ENCODE peak calls at places on chromosomes 11 and 22, in eight cellular contexts. One of them, this sample, is unnamed.

GRCh38 chr22:25780673-25781072 is 38.7 kb downstream of the MYO18B start:
- DNase-seq in cardiac muscle cell: peak; percentile 23
- DNase-seq in CD8-positive, alpha-beta T cell: no peak
- DNase-seq in AG04450: no peak
- DNase-seq in fibroblast of lung: no peak
- DNase-seq in psoas muscle: no peak
- DNase-seq in adrenal gland: no peak
- DNase-seq in fibroblast of the aortic adventitia: no peak
- DNase-seq in this sample: no peak

GRCh38 chr11:92240946-92241345 is 16.3 kb downstream of the FAT3 start:
- DNase-seq in CD8-positive, alpha-beta T cell: no peak
- DNase-seq in fibroblast of the aortic adventitia: no peak
- DNase-seq in adrenal gland: no peak
- DNase-seq in psoas muscle: no peak
- DNase-seq in AG04450: no peak
- DNase-seq in fibroblast of lung: no peak
- DNase-seq in cardiac muscle cell: no peak
- DNase-seq in this sample: no peak

GRCh38 chr11:3199537-3200295 is 18.9 kb downstream of the MRGPRG start:
- DNase-seq in adrenal gland: no peak
- DNase-seq in fibroblast of lung: no peak
- DNase-seq in CD8-positive, alpha-beta T cell: no peak
- DNase-seq in cardiac muscle cell: no peak
- DNase-seq in fibroblast of the aortic adventitia: no peak
- DNase-seq in psoas muscle: no peak
- DNase-seq in AG04450: no peak
- DNase-seq in this sample: no peak

GRCh38 chr11:116109228-116109627 is 605.0 kb upstream of the CADM1 start:
- DNase-seq in fibroblast of the aortic adventitia: no peak
- DNase-seq in adrenal gland: peak; percentile 39
- DNase-seq in CD8-positive, alpha-beta T cell: no peak
- DNase-seq in cardiac muscle cell: no peak
- DNase-seq in AG04450: no peak
- DNase-seq in fibroblast of lung: peak; percentile 33
- DNase-seq in psoas muscle: no peak
- DNase-seq in this sample: peak; percentile 4

GRCh38 chr22:17518379-17518778 is 44.9 kb upstream of the SLC25A18 start:
- DNase-seq in fibroblast of the aortic adventitia: no peak
- DNase-seq in CD8-positive, alpha-beta T cell: no peak
- DNase-seq in adrenal gland: no peak
- DNase-seq in fibroblast of lung: no peak
- DNase-seq in psoas muscle: no peak
- DNase-seq in AG04450: no peak
- DNase-seq in cardiac muscle cell: no peak
- DNase-seq in this sample: no peak

GRCh38 chr11:133930767-133931448 is 25.9 kb downstream of the IGSF9B start:
- DNase-seq in adrenal gland: no peak
- DNase-seq in fibroblast of lung: no peak
- DNase-seq in CD8-positive, alpha-beta T cell: no peak
- DNase-seq in AG04450: no peak
- DNase-seq in cardiac muscle cell: peak; percentile 52
- DNase-seq in fibroblast of the aortic adventitia: peak; percentile 10
- DNase-seq in psoas muscle: no peak
- DNase-seq in this sample: no peak

GRCh38 chr11:2273311-2273710 is 2.9 kb upstream of the ASCL2 start:
- DNase-seq in adrenal gland: no peak
- DNase-seq in cardiac muscle cell: no peak
- DNase-seq in fibroblast of lung: no peak
- DNase-seq in psoas muscle: no peak
- DNase-seq in fibroblast of the aortic adventitia: no peak
- DNase-seq in CD8-positive, alpha-beta T cell: no peak
- DNase-seq in AG04450: no peak
- DNase-seq in this sample: no peak

GRCh38 chr11:80822248-80822647 is 1381.4 kb upstream of the TENM4 start:
- DNase-seq in AG04450: no peak
- DNase-seq in fibroblast of the aortic adventitia: no peak
- DNase-seq in psoas muscle: no peak
- DNase-seq in adrenal gland: no peak
- DNase-seq in CD8-positive, alpha-beta T cell: no peak
- DNase-seq in fibroblast of lung: no peak
- DNase-seq in cardiac muscle cell: no peak
- DNase-seq in this sample: no peak

GRCh38 chr22:38865201-38866023 is 6.6 kb downstream of the CBX6 start:
- DNase-seq in fibroblast of lung: no peak
- DNase-seq in fibroblast of the aortic adventitia: no peak
- DNase-seq in psoas muscle: no peak
- DNase-seq in adrenal gland: peak; percentile 49
- DNase-seq in CD8-positive, alpha-beta T cell: no peak
- DNase-seq in cardiac muscle cell: no peak
- DNase-seq in AG04450: no peak
- DNase-seq in this sample: no peak

GRCh38 chr11:28107331-28107725 is 628 bp downstream of the KIF18A start:
- DNase-seq in AG04450: no peak
- DNase-seq in CD8-positive, alpha-beta T cell: no peak
- DNase-seq in cardiac muscle cell: peak; percentile 38
- DNase-seq in adrenal gland: no peak
- DNase-seq in psoas muscle: no peak
- DNase-seq in fibroblast of the aortic adventitia: no peak
- DNase-seq in fibroblast of lung: no peak
- DNase-seq in this sample: peak; percentile 19

GRCh38 chr11:8289426-8290047 is 25.9 kb upstream of the LMO1 start:
- DNase-seq in AG04450: no peak
- DNase-seq in cardiac muscle cell: no peak
- DNase-seq in fibroblast of the aortic adventitia: no peak
- DNase-seq in fibroblast of lung: no peak
- DNase-seq in CD8-positive, alpha-beta T cell: no peak
- DNase-seq in adrenal gland: no peak
- DNase-seq in psoas muscle: no peak
- DNase-seq in this sample: no peak

GRCh38 chr11:26244207-26244606 is 87.7 kb upstream of the ANO3 start:
- DNase-seq in psoas muscle: no peak
- DNase-seq in fibroblast of lung: peak; percentile 85
- DNase-seq in cardiac muscle cell: no peak
- DNase-seq in AG04450: no peak
- DNase-seq in adrenal gland: no peak
- DNase-seq in fibroblast of the aortic adventitia: peak; percentile 82
- DNase-seq in CD8-positive, alpha-beta T cell: no peak
- DNase-seq in this sample: peak; percentile 77

GRCh38 chr22:23565288-23565941 is 14.7 kb downstream of the IGLL1 start:
- DNase-seq in cardiac muscle cell: peak; percentile 64
- DNase-seq in fibroblast of the aortic adventitia: no peak
- DNase-seq in CD8-positive, alpha-beta T cell: no peak
- DNase-seq in adrenal gland: no peak
- DNase-seq in psoas muscle: no peak
- DNase-seq in fibroblast of lung: no peak
- DNase-seq in AG04450: no peak
- DNase-seq in this sample: no peak

GRCh38 chr11:1933416-1934325 is 13.5 kb upstream of the MRPL23 start:
- DNase-seq in adrenal gland: no peak
- DNase-seq in psoas muscle: no peak
- DNase-seq in cardiac muscle cell: no peak
- DNase-seq in fibroblast of lung: no peak
- DNase-seq in AG04450: no peak
- DNase-seq in fibroblast of the aortic adventitia: no peak
- DNase-seq in CD8-positive, alpha-beta T cell: no peak
- DNase-seq in this sample: no peak

GRCh38 chr22:31753005-31753633 is 700 bp upstream of the DEPDC5 start:
- DNase-seq in CD8-positive, alpha-beta T cell: no peak
- DNase-seq in fibroblast of the aortic adventitia: no peak
- DNase-seq in fibroblast of lung: no peak
- DNase-seq in AG04450: no peak
- DNase-seq in cardiac muscle cell: peak; percentile 93
- DNase-seq in psoas muscle: peak; percentile 39
- DNase-seq in adrenal gland: peak; percentile 62
- DNase-seq in this sample: no peak

GRCh38 chr22:23591203-23591791 is 11.2 kb upstream of the IGLL1 start:
- DNase-seq in CD8-positive, alpha-beta T cell: peak; percentile 40
- DNase-seq in AG04450: peak; percentile 20
- DNase-seq in fibroblast of the aortic adventitia: peak; percentile 55
- DNase-seq in psoas muscle: peak; percentile 43
- DNase-seq in cardiac muscle cell: peak; percentile 78
- DNase-seq in adrenal gland: peak; percentile 69
- DNase-seq in fibroblast of lung: peak; percentile 56
- DNase-seq in this sample: peak; percentile 40

GRCh38 chr11:134530826-134531225 is 118.8 kb upstream of the B3GAT1 start:
- DNase-seq in AG04450: no peak
- DNase-seq in cardiac muscle cell: no peak
- DNase-seq in psoas muscle: no peak
- DNase-seq in fibroblast of the aortic adventitia: no peak
- DNase-seq in CD8-positive, alpha-beta T cell: no peak
- DNase-seq in adrenal gland: no peak
- DNase-seq in fibroblast of lung: no peak
- DNase-seq in this sample: no peak

GRCh38 chr11:93784152-93784934 is at the start of gene MED17:
- DNase-seq in fibroblast of lung: peak; percentile 92
- DNase-seq in cardiac muscle cell: peak; percentile 96
- DNase-seq in CD8-positive, alpha-beta T cell: peak; percentile 82
- DNase-seq in AG04450: peak; percentile 72
- DNase-seq in fibroblast of the aortic adventitia: peak; percentile 90
- DNase-seq in psoas muscle: peak; percentile 91
- DNase-seq in adrenal gland: peak; percentile 94
- DNase-seq in this sample: peak; percentile 89

GRCh38 chr11:10394229-10395100 is 60.6 kb upstream of the AMPD3 start:
- DNase-seq in AG04450: no peak
- DNase-seq in adrenal gland: no peak
- DNase-seq in psoas muscle: no peak
- DNase-seq in fibroblast of the aortic adventitia: peak; percentile 95
- DNase-seq in cardiac muscle cell: no peak
- DNase-seq in CD8-positive, alpha-beta T cell: no peak
- DNase-seq in fibroblast of lung: peak; percentile 48
- DNase-seq in this sample: no peak

GRCh38 chr22:46071451-46072029 is 78.8 kb upstream of the PPARA start:
- DNase-seq in CD8-positive, alpha-beta T cell: no peak
- DNase-seq in psoas muscle: peak; percentile 93
- DNase-seq in AG04450: peak; percentile 79
- DNase-seq in cardiac muscle cell: peak; percentile 66
- DNase-seq in fibroblast of lung: peak; percentile 96
- DNase-seq in fibroblast of the aortic adventitia: peak; percentile 97
- DNase-seq in adrenal gland: peak; percentile 96
- DNase-seq in this sample: peak; percentile 96

GRCh38 chr11:20007386-20007785 is 152.9 kb downstream of the DBX1 start:
- DNase-seq in CD8-positive, alpha-beta T cell: no peak
- DNase-seq in fibroblast of lung: no peak
- DNase-seq in psoas muscle: no peak
- DNase-seq in fibroblast of the aortic adventitia: no peak
- DNase-seq in cardiac muscle cell: peak; percentile 85
- DNase-seq in AG04450: no peak
- DNase-seq in adrenal gland: no peak
- DNase-seq in this sample: no peak

DNA sequence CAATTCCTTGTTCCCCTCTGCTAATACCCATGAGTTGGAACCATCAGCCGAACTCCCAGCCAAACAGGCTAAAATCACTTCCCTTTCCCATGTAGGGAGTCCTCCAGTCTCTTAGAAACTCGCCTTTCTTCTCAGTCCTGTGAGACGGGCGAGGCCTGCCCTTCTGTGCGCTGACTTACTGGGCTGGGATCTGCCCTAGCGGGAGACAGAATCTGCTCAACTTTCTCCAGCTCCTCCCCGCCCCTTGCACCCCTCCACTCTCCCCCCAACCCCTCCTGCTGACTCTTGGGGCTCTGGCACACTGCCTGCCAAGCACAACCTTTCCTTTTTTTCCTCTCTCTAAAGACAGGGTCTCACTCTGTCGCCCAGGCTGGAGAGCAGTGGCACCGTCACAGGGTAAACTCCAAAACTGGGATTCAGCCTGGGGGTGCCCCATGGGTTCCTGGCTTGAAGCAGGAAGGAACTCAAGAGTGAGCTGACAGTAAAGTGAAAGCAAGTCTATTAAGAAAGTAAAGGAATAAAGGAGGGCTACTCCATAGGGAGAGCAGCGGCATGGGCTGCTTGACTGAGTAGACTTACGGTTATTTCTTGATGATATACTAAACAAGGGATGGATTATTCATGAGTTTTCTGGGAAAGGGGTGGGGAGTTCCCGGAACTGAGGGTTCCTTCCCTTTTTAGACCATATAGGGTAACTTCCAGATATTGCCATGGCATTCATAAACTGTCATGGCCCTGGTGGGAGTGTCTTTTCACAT is 53.1 kb upstream of the EMID1 start:
- DNase-seq in cardiac muscle cell: no peak
- DNase-seq in AG04450: no peak
- DNase-seq in adrenal gland: peak; percentile 52
- DNase-seq in psoas muscle: no peak
- DNase-seq in CD8-positive, alpha-beta T cell: no peak
- DNase-seq in fibroblast of the aortic adventitia: peak; percentile 4
- DNase-seq in fibroblast of lung: no peak
- DNase-seq in this sample: no peak
- H3K4me3 ChIP-seq in cardiac muscle cell: no peak overlapping the region
- H3K4me3 ChIP-seq in AG04450: no peak overlapping the region
- H3K4me3 ChIP-seq in adrenal gland: no peak overlapping the region
- H3K4me3 ChIP-seq in psoas muscle: no peak overlapping the region
- H3K4me3 ChIP-seq in CD8-positive, alpha-beta T cell: no peak overlapping the region
- H3K4me3 ChIP-seq in fibroblast of the aortic adventitia: no peak overlapping the region
- H3K4me3 ChIP-seq in fibroblast of lung: no peak overlapping the region
- H3K4me3 ChIP-seq in this sample: no peak overlapping the region

GRCh38 chr11:103257360-103257759 is 148.1 kb downstream of the DYNC2H1 start:
- DNase-seq in psoas muscle: no peak
- DNase-seq in fibroblast of lung: peak; percentile 19
- DNase-seq in fibroblast of the aortic adventitia: peak; percentile 40
- DNase-seq in AG04450: no peak
- DNase-seq in adrenal gland: no peak
- DNase-seq in CD8-positive, alpha-beta T cell: no peak
- DNase-seq in cardiac muscle cell: peak; percentile 6
- DNase-seq in this sample: peak; percentile 20
- TF ChIP-seq CTCF in psoas muscle: peak; percentile 9
- TF ChIP-seq CTCF in fibroblast of lung: peak; percentile 27
- TF ChIP-seq CTCF in fibroblast of the aortic adventitia: peak; percentile 35
- TF ChIP-seq CTCF in AG04450: peak; percentile 59
- TF ChIP-seq CTCF in adrenal gland: no peak
- TF ChIP-seq CTCF in CD8-positive, alpha-beta T cell: no peak
- TF ChIP-seq CTCF in cardiac muscle cell: peak; percentile 40
- TF ChIP-seq CTCF in this sample: peak; percentile 42

GRCh38 chr11:68842427-68843051 is 823 bp upstream of the CPT1A start:
- DNase-seq in CD8-positive, alpha-beta T cell: no peak
- DNase-seq in psoas muscle: no peak
- DNase-seq in fibroblast of lung: no peak
- DNase-seq in AG04450: no peak
- DNase-seq in adrenal gland: no peak
- DNase-seq in fibroblast of the aortic adventitia: no peak
- DNase-seq in cardiac muscle cell: no peak
- DNase-seq in this sample: no peak
- H3K4me3 ChIP-seq in CD8-positive, alpha-beta T cell: peak overlapping the region; percentile 95
- H3K4me3 ChIP-seq in psoas muscle: peak overlapping the region; percentile 80
- H3K4me3 ChIP-seq in fibroblast of lung: peak overlapping the region; percentile 22
- H3K4me3 ChIP-seq in AG04450: peak overlapping the region; percentile 50
- H3K4me3 ChIP-seq in adrenal gland: peak overlapping the region; percentile 95
- H3K4me3 ChIP-seq in fibroblast of the aortic adventitia: peak overlapping the region; percentile 71
- H3K4me3 ChIP-seq in cardiac muscle cell: no peak overlapping the region
- H3K4me3 ChIP-seq in this sample: peak overlapping the region; percentile 69

DNA sequence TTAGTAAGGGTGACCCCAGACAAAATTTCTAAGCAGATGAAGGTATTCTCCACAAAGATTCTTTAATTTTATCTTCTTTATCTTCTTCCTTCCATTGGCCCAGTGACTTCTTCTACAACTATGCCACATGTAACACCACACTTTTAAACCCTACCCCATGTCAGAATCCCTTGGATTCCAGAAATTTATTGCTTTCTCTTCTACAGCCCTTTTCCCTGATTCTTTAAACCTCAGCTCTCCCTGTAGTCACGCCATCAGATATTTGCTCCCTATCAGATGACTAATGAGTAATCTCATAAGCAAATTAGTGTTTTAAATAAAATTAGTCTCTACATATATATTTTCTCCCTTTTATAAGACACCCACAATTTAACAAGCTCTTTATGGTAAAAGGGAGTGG is 423.4 kb upstream of the CHORDC1 start:
- DNase-seq in AG04450: no peak
- DNase-seq in CD8-positive, alpha-beta T cell: no peak
- DNase-seq in cardiac muscle cell: no peak
- DNase-seq in fibroblast of the aortic adventitia: no peak
- DNase-seq in psoas muscle: no peak
- DNase-seq in adrenal gland: no peak
- DNase-seq in fibroblast of lung: no peak
- DNase-seq in this sample: no peak
- TF ChIP-seq CTCF in AG04450: no peak
- TF ChIP-seq CTCF in CD8-positive, alpha-beta T cell: no peak
- TF ChIP-seq CTCF in cardiac muscle cell: no peak
- TF ChIP-seq CTCF in fibroblast of the aortic adventitia: no peak
- TF ChIP-seq CTCF in psoas muscle: no peak
- TF ChIP-seq CTCF in adrenal gland: no peak
- TF ChIP-seq CTCF in fibroblast of lung: no peak
- TF ChIP-seq CTCF in this sample: no peak

This sample was measured in AG10803.